ENCODE peak calls at places on chromosomes 4 and X, in seven cellular contexts. O, J, G, S, R, E and Q are unnamed samples.
A peak's percentile ranks its signal among the peaks of the same experiment; 100 is the strongest.

GRCh38 chr4:6200011-6200921 is at the start of gene JAKMIP1:
- DNase-seq in O (peak; percentile 34), J (peak; percentile 43), G (peak; percentile 83), S (peak; percentile 93), R (peak; percentile 76), E (peak; percentile 95), Q (peak; percentile 89)

GRCh38 chrX:64184396-64184795 is 21.1 kb downstream of the AMER1 start:
- DNase-seq in O (no peak), J (no peak), G (no peak), S (no peak), R (no peak), E (no peak), Q (no peak)

GRCh38 chrX:19799319-19800182 is 87.8 kb downstream of the SH3KBP1 start:
- DNase-seq in O (no peak), J (peak; percentile 80), G (peak; percentile 72), S (no peak), R (peak; percentile 16), E (no peak), Q (no peak)

GRCh38 chr4:122712782-122713181 is 19.7 kb upstream of the BBS12 start:
- DNase-seq in O (no peak), J (peak; percentile 23), G (peak; percentile 60), S (no peak), R (no peak), E (no peak), Q (no peak)

GRCh38 chrX:148530464-148531077 is 30.2 kb downstream of the AFF2 start:
- DNase-seq in O (peak; percentile 19), J (peak; percentile 35), G (peak; percentile 4), S (no peak), R (no peak), E (no peak), Q (no peak)

GRCh38 chr4:14701896-14702295 is 300.4 kb upstream of the CPEB2 start:
- DNase-seq in O (no peak), J (no peak), G (no peak), S (no peak), R (no peak), E (no peak), Q (no peak)

GRCh38 chrX:31435592-31435991 is 363.8 kb upstream of the FTHL17 start:
- DNase-seq in O (peak; percentile 6), J (peak; percentile 42), G (no peak), S (peak; percentile 17), R (no peak), E (peak; percentile 84), Q (no peak)

GRCh38 chr4:6891436-6892170 is 18.0 kb upstream of the TBC1D14 start:
- DNase-seq in O (peak; percentile 12), J (peak; percentile 19), G (peak; percentile 47), S (no peak), R (no peak), E (no peak), Q (no peak)

GRCh38 chrX:1011632-1012283 is 200.7 kb downstream of the CRLF2 start:
- DNase-seq in O (no peak), J (no peak), G (peak; percentile 11), S (no peak), R (no peak), E (no peak), Q (no peak)